ENCODE peak calls at places on chromosomes 4 and X, in eight cellular contexts. One of them, this sample, is unnamed.

GRCh38 chr4:6019316-6020263 is 1.4 kb upstream of the C4orf50 start:
- DNase-seq in uterus: peak; percentile 24
- DNase-seq in MCF 10A: peak; percentile 59
- DNase-seq in ovary: no peak
- DNase-seq in BJ: no peak
- DNase-seq in IMR-90: peak; percentile 44
- DNase-seq in B cell: no peak
- DNase-seq in endothelial cell: peak; percentile 71
- DNase-seq in this sample: peak; percentile 67

GRCh38 chrX:153922932-153923857 is 2.9 kb downstream of the ARHGAP4 start:
- DNase-seq in uterus: peak; percentile 82
- DNase-seq in MCF 10A: peak; percentile 63
- DNase-seq in ovary: peak; percentile 90
- DNase-seq in BJ: no peak
- DNase-seq in IMR-90: peak; percentile 58
- DNase-seq in B cell: no peak
- DNase-seq in endothelial cell: no peak
- DNase-seq in this sample: no peak

GRCh38 chr4:41213563-41214157 is 682 bp downstream of the APBB2 start:
- DNase-seq in uterus: peak; percentile 40
- DNase-seq in MCF 10A: peak; percentile 29
- DNase-seq in ovary: peak; percentile 66
- DNase-seq in BJ: no peak
- DNase-seq in IMR-90: no peak
- DNase-seq in B cell: peak; percentile 20
- DNase-seq in endothelial cell: peak; percentile 43
- DNase-seq in this sample: no peak

GRCh38 chr4:74623041-74623440 is 171.3 kb downstream of the BTC start:
- DNase-seq in uterus: no peak
- DNase-seq in MCF 10A: peak; percentile 74
- DNase-seq in ovary: no peak
- DNase-seq in BJ: no peak
- DNase-seq in IMR-90: peak; percentile 24
- DNase-seq in B cell: no peak
- DNase-seq in endothelial cell: peak; percentile 18
- DNase-seq in this sample: peak; percentile 10

GRCh38 chrX:151680805-151681204 is 14.5 kb upstream of the PRRG3 start:
- DNase-seq in uterus: no peak
- DNase-seq in MCF 10A: peak; percentile 73
- DNase-seq in ovary: no peak
- DNase-seq in BJ: no peak
- DNase-seq in IMR-90: peak; percentile 2
- DNase-seq in B cell: no peak
- DNase-seq in endothelial cell: peak; percentile 67
- DNase-seq in this sample: peak; percentile 46

GRCh38 chr4:158202475-158202874 is 7.8 kb upstream of the TMEM144 start:
- DNase-seq in uterus: no peak
- DNase-seq in MCF 10A: no peak
- DNase-seq in ovary: no peak
- DNase-seq in BJ: no peak
- DNase-seq in IMR-90: no peak
- DNase-seq in B cell: no peak
- DNase-seq in endothelial cell: no peak
- DNase-seq in this sample: no peak

GRCh38 chr4:170011921-170012628 is 14.1 kb downstream of the MFAP3L start:
- DNase-seq in uterus: no peak
- DNase-seq in MCF 10A: no peak
- DNase-seq in ovary: no peak
- DNase-seq in BJ: no peak
- DNase-seq in IMR-90: no peak
- DNase-seq in B cell: no peak
- DNase-seq in endothelial cell: no peak
- DNase-seq in this sample: no peak

GRCh38 chr4:182067828-182068227 is 175.4 kb upstream of the TENM3 start:
- DNase-seq in uterus: no peak
- DNase-seq in MCF 10A: no peak
- DNase-seq in ovary: no peak
- DNase-seq in BJ: no peak
- DNase-seq in IMR-90: no peak
- DNase-seq in B cell: no peak
- DNase-seq in endothelial cell: no peak
- DNase-seq in this sample: no peak

GRCh38 chr4:55169352-55169959 is 44.1 kb upstream of the KDR start:
- DNase-seq in uterus: no peak
- DNase-seq in MCF 10A: peak; percentile 47
- DNase-seq in ovary: no peak
- DNase-seq in BJ: no peak
- DNase-seq in IMR-90: peak; percentile 50
- DNase-seq in B cell: no peak
- DNase-seq in endothelial cell: no peak
- DNase-seq in this sample: no peak

GRCh38 chr4:82745173-82745842 is 53.3 kb downstream of the SCD5 start:
- DNase-seq in uterus: no peak
- DNase-seq in MCF 10A: peak; percentile 77
- DNase-seq in ovary: no peak
- DNase-seq in BJ: peak; percentile 47
- DNase-seq in IMR-90: peak; percentile 77
- DNase-seq in B cell: no peak
- DNase-seq in endothelial cell: no peak
- DNase-seq in this sample: no peak

GRCh38 chr4:99028187-99028586 is 32.7 kb downstream of the METAP1 start:
- DNase-seq in uterus: no peak
- DNase-seq in MCF 10A: no peak
- DNase-seq in ovary: no peak
- DNase-seq in BJ: peak; percentile 4
- DNase-seq in IMR-90: peak; percentile 11
- DNase-seq in B cell: no peak
- DNase-seq in endothelial cell: no peak
- DNase-seq in this sample: no peak

GRCh38 chrX:101417981-101418841 is 10.2 kb downstream of the HNRNPH2 start:
- DNase-seq in uterus: peak; percentile 51
- DNase-seq in MCF 10A: no peak
- DNase-seq in ovary: peak; percentile 77
- DNase-seq in BJ: no peak
- DNase-seq in IMR-90: no peak
- DNase-seq in B cell: peak; percentile 39
- DNase-seq in endothelial cell: peak; percentile 70
- DNase-seq in this sample: peak; percentile 37

GRCh38 chrX:1336331-1337143 is at the start of gene IL3RA:
- DNase-seq in uterus: no peak
- DNase-seq in MCF 10A: no peak
- DNase-seq in ovary: peak; percentile 44
- DNase-seq in BJ: no peak
- DNase-seq in IMR-90: no peak
- DNase-seq in B cell: peak; percentile 46
- DNase-seq in endothelial cell: no peak
- DNase-seq in this sample: peak; percentile 60

GRCh38 chr4:2070421-2071251 is 11.5 kb downstream of the NAT8L start:
- DNase-seq in uterus: no peak
- DNase-seq in MCF 10A: no peak
- DNase-seq in ovary: peak; percentile 25
- DNase-seq in BJ: no peak
- DNase-seq in IMR-90: no peak
- DNase-seq in B cell: no peak
- DNase-seq in endothelial cell: no peak
- DNase-seq in this sample: no peak

GRCh38 chr4:22573198-22573597 is 57.3 kb upstream of the ADGRA3 start:
- DNase-seq in uterus: peak; percentile 37
- DNase-seq in MCF 10A: peak; percentile 41
- DNase-seq in ovary: peak; percentile 60
- DNase-seq in BJ: no peak
- DNase-seq in IMR-90: no peak
- DNase-seq in B cell: no peak
- DNase-seq in endothelial cell: no peak
- DNase-seq in this sample: no peak

GRCh38 chrX:120452131-120452530 is 17.0 kb downstream of the LAMP2 start:
- DNase-seq in uterus: no peak
- DNase-seq in MCF 10A: peak; percentile 38
- DNase-seq in ovary: no peak
- DNase-seq in BJ: no peak
- DNase-seq in IMR-90: peak; percentile 26
- DNase-seq in B cell: no peak
- DNase-seq in endothelial cell: no peak
- DNase-seq in this sample: peak; percentile 15

GRCh38 chr4:78689700-78690318 is 86.3 kb upstream of the BMP2K start:
- DNase-seq in uterus: no peak
- DNase-seq in MCF 10A: peak; percentile 71
- DNase-seq in ovary: no peak
- DNase-seq in BJ: no peak
- DNase-seq in IMR-90: no peak
- DNase-seq in B cell: no peak
- DNase-seq in endothelial cell: no peak
- DNase-seq in this sample: no peak

GRCh38 chr4:88008624-88009235 is 1.3 kb downstream of the PKD2 start:
- DNase-seq in uterus: no peak
- DNase-seq in MCF 10A: no peak
- DNase-seq in ovary: no peak
- DNase-seq in BJ: peak; percentile 39
- DNase-seq in IMR-90: no peak
- DNase-seq in B cell: no peak
- DNase-seq in endothelial cell: no peak
- DNase-seq in this sample: peak; percentile 23

GRCh38 chrX:1453390-1453783 is 678 bp upstream of the ASMTL start:
- DNase-seq in uterus: no peak
- DNase-seq in MCF 10A: no peak
- DNase-seq in ovary: no peak
- DNase-seq in BJ: peak; percentile 10
- DNase-seq in IMR-90: no peak
- DNase-seq in B cell: peak; percentile 80
- DNase-seq in endothelial cell: no peak
- DNase-seq in this sample: peak; percentile 49

GRCh38 chr4:78057135-78057599 is at the start of gene FRAS1:
- DNase-seq in uterus: peak; percentile 14
- DNase-seq in MCF 10A: no peak
- DNase-seq in ovary: peak; percentile 36
- DNase-seq in BJ: no peak
- DNase-seq in IMR-90: no peak
- DNase-seq in B cell: peak; percentile 53
- DNase-seq in endothelial cell: peak; percentile 62
- DNase-seq in this sample: peak; percentile 32

GRCh38 chr4:100093091-100093866 is 97.0 kb downstream of the DDIT4L start:
- DNase-seq in uterus: peak; percentile 60
- DNase-seq in MCF 10A: peak; percentile 94
- DNase-seq in ovary: peak; percentile 77
- DNase-seq in BJ: no peak
- DNase-seq in IMR-90: peak; percentile 82
- DNase-seq in B cell: peak; percentile 54
- DNase-seq in endothelial cell: peak; percentile 78
- DNase-seq in this sample: peak; percentile 48

GRCh38 chr4:86950835-86951525 is 16.2 kb downstream of the AFF1 start:
- DNase-seq in uterus: no peak
- DNase-seq in MCF 10A: no peak
- DNase-seq in ovary: no peak
- DNase-seq in BJ: no peak
- DNase-seq in IMR-90: no peak
- DNase-seq in B cell: no peak
- DNase-seq in endothelial cell: no peak
- DNase-seq in this sample: no peak

DNA sequence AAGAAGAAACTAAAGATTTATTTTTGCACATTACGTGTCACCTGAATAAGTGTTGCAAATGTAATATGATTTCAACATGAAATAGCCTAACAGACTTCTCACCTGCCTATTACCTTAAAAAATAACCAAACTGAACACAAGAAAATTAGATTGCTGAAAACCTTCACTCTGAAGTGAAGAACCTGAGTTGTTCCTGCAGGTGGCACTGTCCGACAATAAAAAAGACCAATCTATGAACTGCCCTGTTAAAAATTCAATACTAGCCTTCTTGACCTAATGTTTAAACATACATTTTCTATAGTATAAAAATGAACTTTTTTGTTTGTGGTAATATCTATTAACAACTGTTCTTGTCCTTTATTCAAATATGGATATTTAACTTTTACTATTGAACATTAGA is 69.2 kb upstream of the PNPLA4 start:
- DNase-seq in uterus: no peak
- DNase-seq in MCF 10A: peak; percentile 57
- DNase-seq in ovary: no peak
- DNase-seq in BJ: no peak
- DNase-seq in IMR-90: peak; percentile 40
- DNase-seq in B cell: peak; percentile 19
- DNase-seq in endothelial cell: peak; percentile 24
- DNase-seq in this sample: peak; percentile 19
- TF ChIP-seq CTCF in uterus: peak; percentile 52
- TF ChIP-seq CTCF in MCF 10A: peak; percentile 41
- TF ChIP-seq CTCF in ovary: peak; percentile 13
- TF ChIP-seq CTCF in BJ: peak; percentile 42
- TF ChIP-seq CTCF in IMR-90: peak; percentile 58
- TF ChIP-seq CTCF in B cell: peak; percentile 52
- TF ChIP-seq CTCF in endothelial cell: peak; percentile 65
- TF ChIP-seq CTCF in this sample: peak; percentile 30

GRCh38 chr4:131044368-131044767 is 1948.4 kb downstream of the C4orf33 start:
- DNase-seq in uterus: no peak
- DNase-seq in MCF 10A: no peak
- DNase-seq in ovary: no peak
- DNase-seq in BJ: no peak
- DNase-seq in IMR-90: no peak
- DNase-seq in B cell: no peak
- DNase-seq in endothelial cell: no peak
- DNase-seq in this sample: no peak
- TF ChIP-seq CTCF in uterus: no peak
- TF ChIP-seq CTCF in MCF 10A: no peak
- TF ChIP-seq CTCF in ovary: no peak
- TF ChIP-seq CTCF in BJ: no peak
- TF ChIP-seq CTCF in IMR-90: no peak
- TF ChIP-seq CTCF in B cell: no peak
- TF ChIP-seq CTCF in endothelial cell: no peak
- TF ChIP-seq CTCF in this sample: no peak

DNA sequence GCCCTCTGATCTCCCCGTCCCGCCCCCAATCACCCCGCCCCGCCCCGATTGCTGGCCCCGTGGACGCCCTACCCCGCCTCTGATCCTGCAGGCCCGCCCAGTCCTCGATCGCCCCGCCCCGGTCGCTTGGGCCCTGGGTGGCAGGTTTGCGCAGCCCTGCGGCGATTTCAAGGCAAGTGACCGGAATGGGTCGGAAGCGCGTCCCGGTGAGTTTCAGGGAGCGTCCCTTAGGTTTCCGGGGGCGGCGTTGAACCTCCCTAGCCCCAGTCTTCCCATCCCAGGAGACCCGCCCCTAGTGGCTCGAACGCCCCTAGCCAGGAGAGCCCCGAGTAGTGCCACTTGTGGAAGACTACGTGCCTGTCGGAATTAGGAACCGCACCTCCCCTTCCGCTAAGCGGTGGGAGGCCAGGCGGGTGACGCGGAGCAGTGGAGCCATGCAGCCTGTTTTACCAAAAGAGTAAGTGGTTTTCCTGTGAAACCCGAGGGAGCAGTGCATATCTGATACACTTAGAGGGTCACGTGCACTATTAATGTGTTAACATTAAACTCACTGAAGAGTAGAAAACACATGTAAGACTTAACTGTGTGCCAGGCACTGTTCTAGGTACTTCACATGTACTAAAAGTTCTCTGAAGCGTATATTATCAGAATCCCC is 350 bp upstream of the TEC start:
- DNase-seq in uterus: peak; percentile 88
- DNase-seq in MCF 10A: peak; percentile 92
- DNase-seq in ovary: peak; percentile 85
- DNase-seq in BJ: no peak
- DNase-seq in IMR-90: peak; percentile 51
- DNase-seq in B cell: peak; percentile 96
- DNase-seq in endothelial cell: peak; percentile 88
- DNase-seq in this sample: peak; percentile 98
- TF ChIP-seq CTCF in uterus: no peak
- TF ChIP-seq CTCF in MCF 10A: peak; percentile 19
- TF ChIP-seq CTCF in ovary: no peak
- TF ChIP-seq CTCF in BJ: peak; percentile 52
- TF ChIP-seq CTCF in IMR-90: no peak
- TF ChIP-seq CTCF in B cell: peak; percentile 23
- TF ChIP-seq CTCF in endothelial cell: no peak
- TF ChIP-seq CTCF in this sample: peak; percentile 11

GRCh38 chr4:19971829-19972228 is 279.9 kb upstream of the SLIT2 start:
- DNase-seq in uterus: no peak
- DNase-seq in MCF 10A: peak; percentile 27
- DNase-seq in ovary: no peak
- DNase-seq in BJ: no peak
- DNase-seq in IMR-90: peak; percentile 45
- DNase-seq in B cell: no peak
- DNase-seq in endothelial cell: no peak
- DNase-seq in this sample: no peak
- TF ChIP-seq CTCF in uterus: no peak
- TF ChIP-seq CTCF in MCF 10A: no peak
- TF ChIP-seq CTCF in ovary: no peak
- TF ChIP-seq CTCF in BJ: no peak
- TF ChIP-seq CTCF in IMR-90: no peak
- TF ChIP-seq CTCF in B cell: no peak
- TF ChIP-seq CTCF in endothelial cell: no peak
- TF ChIP-seq CTCF in this sample: no peak